ENCODE peak calls at places on chromosomes 11 and 22, in five cellular contexts. G, A, B, V and F are unnamed samples.

GRCh38 chr11:134639586-134640330 is 227.7 kb upstream of the B3GAT1 start:
- DNase-seq in G (no peak), A (no peak), B (no peak), V (no peak), F (no peak)

GRCh38 chr11:67283490-67283963 is 5.6 kb upstream of the ANKRD13D start:
- DNase-seq in G (no peak), A (no peak), B (no peak), V (no peak), F (no peak)

GRCh38 chr11:30433831-30434230 is 110.9 kb downstream of the ARL14EP start:
- DNase-seq in G (no peak), A (no peak), B (no peak), V (no peak), F (no peak)

GRCh38 chr11:64900774-64901173 is 16.2 kb downstream of the ATG2A start:
- DNase-seq in G (no peak), A (no peak), B (no peak), V (no peak), F (no peak)

GRCh38 chr11:9951714-9952275 is 287.9 kb downstream of the SWAP70 start:
- DNase-seq in G (no peak), A (no peak), B (no peak), V (peak; percentile 13), F (no peak)

GRCh38 chr11:117796456-117797428 is at the start of gene DSCAML1:
- DNase-seq in G (no peak), A (peak; percentile 12), B (no peak), V (no peak), F (no peak)

GRCh38 chr11:83573097-83573496 is 286.9 kb upstream of the CCDC90B start:
- DNase-seq in G (no peak), A (peak; percentile 75), B (no peak), V (no peak), F (peak; percentile 24)

GRCh38 chr11:8650401-8650990 is 32.0 kb downstream of the TRIM66 start:
- DNase-seq in G (no peak), A (peak; percentile 89), B (no peak), V (no peak), F (no peak)

GRCh38 chr11:46200537-46201281 is 76.8 kb upstream of the CREB3L1 start:
- DNase-seq in G (no peak), A (peak; percentile 42), B (no peak), V (no peak), F (no peak)

GRCh38 chr11:27894552-27894951 is 194.3 kb upstream of the BDNF start:
- DNase-seq in G (no peak), A (no peak), B (no peak), V (no peak), F (no peak)

GRCh38 chr11:80024119-80024518 is 583.3 kb upstream of the TENM4 start:
- DNase-seq in G (no peak), A (no peak), B (no peak), V (no peak), F (no peak)

GRCh38 chr11:1761110-1761856 is 2.4 kb downstream of the CTSD start:
- DNase-seq in G (no peak), A (no peak), B (no peak), V (no peak), F (no peak)

GRCh38 chr11:12693485-12694181 is 19.4 kb downstream of the TEAD1 start:
- DNase-seq in G (no peak), A (peak; percentile 96), B (peak; percentile 28), V (peak; percentile 59), F (peak; percentile 91)

GRCh38 chr11:1706634-1707400 is 9.8 kb downstream of the KRTAP5-6 start:
- DNase-seq in G (no peak), A (no peak), B (no peak), V (no peak), F (no peak)

GRCh38 chr11:68353669-68354068 is 41.3 kb downstream of the LRP5 start:
- DNase-seq in G (no peak), A (no peak), B (no peak), V (no peak), F (no peak)

GRCh38 chr11:77073328-77074001 is 6.7 kb downstream of the CAPN5 start:
- DNase-seq in G (no peak), A (peak; percentile 99), B (peak; percentile 81), V (no peak), F (peak; percentile 49)

GRCh38 chr11:10019906-10020682 is 273.9 kb downstream of the SBF2 start:
- DNase-seq in G (no peak), A (no peak), B (no peak), V (no peak), F (no peak)

GRCh38 chr11:44805596-44805995 is 78.8 kb downstream of the TSPAN18 start:
- DNase-seq in G (no peak), A (no peak), B (no peak), V (no peak), F (no peak)

GRCh38 chr22:38461414-38462081 is 6.3 kb upstream of the KDELR3 start:
- DNase-seq in G (peak; percentile 23), A (peak; percentile 92), B (peak; percentile 51), V (peak; percentile 87), F (no peak)

GRCh38 chr11:45087301-45087700 is 59.1 kb upstream of the PRDM11 start:
- DNase-seq in G (no peak), A (peak; percentile 52), B (no peak), V (no peak), F (no peak)

GRCh38 chr11:58992489-58992888 is 53.2 kb downstream of the GLYATL1 start:
- DNase-seq in G (no peak), A (no peak), B (no peak), V (no peak), F (no peak)

GRCh38 chr22:24938741-24939341 is 7.7 kb downstream of the LHFPL7 start:
- DNase-seq in G (no peak), A (peak; percentile 52), B (no peak), V (peak; percentile 66), F (no peak)

GRCh38 chr22:23537421-23537820 is 42.7 kb downstream of the IGLL1 start:
- DNase-seq in G (no peak), A (no peak), B (no peak), V (no peak), F (no peak)

GRCh38 chr22:47296405-47297260 is 534.2 kb downstream of the TBC1D22A start:
- DNase-seq in G (no peak), A (no peak), B (no peak), V (no peak), F (no peak)

GRCh38 chr11:61891331-61892084 is at the start of gene FADS3:
- DNase-seq in G (peak; percentile 30), A (peak; percentile 94), B (peak; percentile 33), V (peak; percentile 63), F (no peak)

GRCh38 chr11:104968365-104968855 is at the start of gene CASP4:
- DNase-seq in G (no peak), A (peak; percentile 89), B (peak; percentile 3), V (no peak), F (peak; percentile 45)

GRCh38 chr11:111012497-111012896 is 233.0 kb upstream of the POU2AF2 start:
- DNase-seq in G (no peak), A (peak; percentile 37), B (no peak), V (no peak), F (no peak)

GRCh38 chr22:21642584-21643448 is 714 bp downstream of the SDF2L1 start:
- DNase-seq in G (peak; percentile 42), A (peak; percentile 76), B (no peak), V (peak; percentile 67), F (no peak)

GRCh38 chr11:44159848-44160721 is 64.6 kb downstream of the EXT2 start:
- DNase-seq in G (no peak), A (no peak), B (no peak), V (peak; percentile 33), F (no peak)